ENCODE peak calls at places on chromosome 9, in five cellular contexts. Q is hypothalamus, A is fibroblast of mammary gland, G is ELR, N is mucosa of gallbladder. T is an unnamed sample.

GRCh38 chr9:106828965-106829364 is 34.0 kb upstream of the ZNF462 start:
- DNase-seq in A (no peak), N (no peak), Q (no peak), G (no peak), T (no peak)

GRCh38 chr9:95090871-95091573 is 226.5 kb downstream of the FANCC start:
- DNase-seq in A (no peak), G (no peak), Q (no peak), N (no peak), T (peak)

GRCh38 chr9:95373069-95373681 is 55.7 kb upstream of the FANCC start:
- DNase-seq in Q (no peak), N (no peak), G (no peak), A (no peak), T (no peak)

GRCh38 chr9:126053913-126054312 is 272.7 kb upstream of the MVB12B start:
- DNase-seq in A (no peak), G (no peak), N (no peak), Q (no peak), T (no peak)

GRCh38 chr9:6645153-6646027 is at the start of gene GLDC:
- DNase-seq in Q (peak), N (peak), A (no peak), G (no peak), T (peak)

GRCh38 chr9:92637331-92637730 is 32.6 kb downstream of the IPPK start:
- DNase-seq in N (no peak), Q (no peak), G (no peak), A (no peak), T (no peak)

GRCh38 chr9:119761737-119762136 is 392.5 kb upstream of the BRINP1 start:
- DNase-seq in A (no peak), G (no peak), N (no peak), Q (no peak), T (peak)

GRCh38 chr9:126295936-126296600 is 30.6 kb upstream of the MVB12B start:
- DNase-seq in N (no peak), G (no peak), A (no peak), Q (no peak), T (no peak)

GRCh38 chr9:87500894-87501656 is 3.4 kb downstream of the DAPK1 start:
- DNase-seq in N (no peak), A (no peak), G (no peak), Q (no peak), T (no peak)

GRCh38 chr9:124658165-124659017 is 112.7 kb downstream of the NR6A1 start:
- DNase-seq in A (peak), G (peak), N (peak), Q (peak), T (peak)

GRCh38 chr9:99103909-99104458 is 929 bp upstream of the TGFBR1 start:
- DNase-seq in N (peak), A (peak), Q (no peak), G (peak), T (no peak)

GRCh38 chr9:70534471-70534870 is 120.0 kb upstream of the KLF9 start:
- DNase-seq in Q (no peak), N (no peak), G (no peak), A (no peak), T (no peak)

GRCh38 chr9:74951725-74952151 is 974 bp downstream of the C9orf40 start:
- DNase-seq in G (peak), N (peak), Q (peak), A (peak), T (peak)

GRCh38 chr9:130939405-130939941 is 426 bp upstream of the FIBCD1 start:
- DNase-seq in G (peak), N (no peak), A (no peak), Q (no peak), T (no peak)

GRCh38 chr9:25827626-25828025 is 149.4 kb upstream of the TUSC1 start:
- DNase-seq in A (no peak), N (no peak), Q (no peak), G (no peak), T (no peak)

GRCh38 chr9:134010774-134011173 is 14.5 kb upstream of the BRD3OS start:
- DNase-seq in Q (no peak), A (no peak), G (no peak), N (no peak), T (no peak)

GRCh38 chr9:18149457-18150011 is 324.4 kb upstream of the ADAMTSL1 start:
- DNase-seq in N (no peak), G (peak), Q (no peak), A (peak), T (peak)

GRCh38 chr9:136902259-136902821 is 16.0 kb downstream of the TRAF2 start:
- DNase-seq in G (peak), Q (no peak), A (peak), N (peak), T (peak)

T was measured in osteoblast.